ENCODE peak calls at places on chromosomes 6 and 20, in seven cellular contexts. One of them, this sample, is unnamed.
A peak's percentile ranks its signal among the peaks of the same experiment; 100 is the strongest.

GRCh38 chr6:37134622-37135191 is 35.2 kb upstream of the PIM1 start:
- DNase-seq in A673: no peak
- DNase-seq in vagina: no peak
- DNase-seq in endodermal cell: no peak
- DNase-seq in IMR-90: peak; percentile 96
- DNase-seq in OCI-LY7: no peak
- DNase-seq in fibroblast of lung: peak; percentile 98
- DNase-seq in this sample: peak; percentile 18

GRCh38 chr20:51831891-51832675 is 29.8 kb upstream of the SALL4 start:
- DNase-seq in OCI-LY7: no peak
- DNase-seq in fibroblast of lung: no peak
- DNase-seq in endodermal cell: peak; percentile 50
- DNase-seq in IMR-90: peak; percentile 3
- DNase-seq in A673: no peak
- DNase-seq in vagina: no peak
- DNase-seq in this sample: no peak

GRCh38 chr20:21564127-21564773 is 50.4 kb upstream of the NKX2-2 start:
- DNase-seq in endodermal cell: peak; percentile 23
- DNase-seq in vagina: no peak
- DNase-seq in fibroblast of lung: no peak
- DNase-seq in IMR-90: no peak
- DNase-seq in OCI-LY7: no peak
- DNase-seq in A673: peak; percentile 40
- DNase-seq in this sample: no peak

GRCh38 chr6:10384719-10385511 is 30.0 kb downstream of the TFAP2A start:
- DNase-seq in vagina: no peak
- DNase-seq in OCI-LY7: no peak
- DNase-seq in fibroblast of lung: no peak
- DNase-seq in IMR-90: no peak
- DNase-seq in endodermal cell: no peak
- DNase-seq in A673: no peak
- DNase-seq in this sample: no peak

GRCh38 chr6:93644611-93645010 is 225.3 kb upstream of the EPHA7 start:
- DNase-seq in IMR-90: no peak
- DNase-seq in endodermal cell: no peak
- DNase-seq in A673: no peak
- DNase-seq in vagina: no peak
- DNase-seq in OCI-LY7: no peak
- DNase-seq in fibroblast of lung: no peak
- DNase-seq in this sample: no peak

GRCh38 chr6:32204268-32204715 is 11.8 kb upstream of the GPSM3 start:
- DNase-seq in OCI-LY7: no peak
- DNase-seq in IMR-90: no peak
- DNase-seq in endodermal cell: no peak
- DNase-seq in A673: no peak
- DNase-seq in fibroblast of lung: no peak
- DNase-seq in vagina: no peak
- DNase-seq in this sample: no peak

GRCh38 chr20:25039697-25040437 is 18.1 kb downstream of the ACSS1 start:
- DNase-seq in OCI-LY7: no peak
- DNase-seq in IMR-90: peak; percentile 44
- DNase-seq in fibroblast of lung: peak; percentile 72
- DNase-seq in A673: no peak
- DNase-seq in vagina: peak; percentile 97
- DNase-seq in endodermal cell: no peak
- DNase-seq in this sample: no peak

GRCh38 chr6:149938571-149939462 is 3.0 kb upstream of the ULBP2 start:
- DNase-seq in vagina: no peak
- DNase-seq in A673: no peak
- DNase-seq in OCI-LY7: no peak
- DNase-seq in IMR-90: no peak
- DNase-seq in endodermal cell: peak; percentile 58
- DNase-seq in fibroblast of lung: peak; percentile 9
- DNase-seq in this sample: peak; percentile 54

GRCh38 chr6:7770601-7771000 is 44.7 kb downstream of the BMP6 start:
- DNase-seq in endodermal cell: no peak
- DNase-seq in IMR-90: no peak
- DNase-seq in OCI-LY7: no peak
- DNase-seq in fibroblast of lung: no peak
- DNase-seq in A673: no peak
- DNase-seq in vagina: no peak
- DNase-seq in this sample: no peak

GRCh38 chr20:63577317-63577894 is 3.4 kb upstream of the HELZ2 start:
- DNase-seq in fibroblast of lung: no peak
- DNase-seq in A673: no peak
- DNase-seq in endodermal cell: no peak
- DNase-seq in OCI-LY7: no peak
- DNase-seq in IMR-90: no peak
- DNase-seq in vagina: no peak
- DNase-seq in this sample: no peak

DNA sequence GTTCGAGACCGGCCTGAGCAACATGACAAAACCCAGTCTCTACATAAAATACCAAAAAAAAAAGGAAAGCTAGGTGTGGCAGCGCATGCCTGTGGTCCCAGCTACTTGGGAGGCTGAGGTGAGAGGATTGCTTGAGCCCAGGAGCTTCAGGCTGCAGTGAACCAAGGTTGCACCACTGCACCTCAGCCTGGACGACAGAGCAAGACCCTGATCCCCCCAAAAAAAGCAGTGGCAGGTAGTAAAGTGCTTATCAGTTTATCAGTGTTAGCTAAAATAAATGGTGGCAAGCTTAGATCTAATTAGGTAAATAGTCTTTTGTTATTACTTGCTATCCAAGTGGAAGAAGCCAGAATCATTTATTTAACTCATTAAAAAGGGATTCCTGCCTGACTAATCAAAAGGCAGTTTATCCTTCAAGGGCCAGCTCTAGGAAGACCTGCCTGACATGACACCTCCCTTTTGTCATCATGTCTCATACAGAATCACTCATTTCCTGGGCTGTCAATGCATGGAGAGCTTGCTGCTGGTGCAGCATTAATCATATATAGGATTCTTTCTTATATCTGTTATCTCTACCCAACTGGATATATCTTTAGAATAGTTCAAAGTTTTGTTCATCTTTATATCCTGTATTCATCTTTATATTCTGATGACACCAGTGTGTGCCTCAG is 9.6 kb downstream of the DSTN start:
- DNase-seq in vagina: no peak
- DNase-seq in fibroblast of lung: no peak
- DNase-seq in OCI-LY7: no peak
- DNase-seq in A673: no peak
- DNase-seq in IMR-90: no peak
- DNase-seq in endodermal cell: no peak
- DNase-seq in this sample: no peak
- H3K4me1 ChIP-seq in vagina: peaks cover 60% of the 10 kb centered on the region
- H3K4me1 ChIP-seq in fibroblast of lung: peaks cover 4% of the 10 kb centered on the region
- H3K4me1 ChIP-seq in OCI-LY7: no peaks in the 10 kb centered on the region
- H3K4me1 ChIP-seq in A673: no peaks in the 10 kb centered on the region
- H3K4me1 ChIP-seq in IMR-90: peaks cover 9% of the 10 kb centered on the region
- H3K4me1 ChIP-seq in endodermal cell: no peaks in the 10 kb centered on the region
- H3K4me1 ChIP-seq in this sample: no peaks in the 10 kb centered on the region

DNA sequence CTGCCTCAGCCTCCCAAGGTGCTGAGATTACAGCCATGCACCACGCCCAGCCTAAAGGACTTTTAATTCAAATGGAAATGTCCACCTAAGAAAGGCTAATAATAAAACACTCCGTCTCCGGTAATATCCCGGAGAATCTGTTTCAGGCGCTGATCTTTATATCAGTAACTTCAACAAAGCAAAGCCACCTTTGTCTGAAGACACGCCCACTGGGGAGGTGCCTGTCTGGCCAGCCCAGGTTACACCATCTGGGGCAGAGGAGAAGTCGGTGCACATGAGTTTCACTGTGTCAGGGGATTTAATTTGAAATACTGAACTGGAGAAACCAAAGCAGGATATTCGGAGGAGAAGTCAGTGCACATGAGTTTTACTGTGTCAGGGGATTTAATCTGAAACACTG is 9.4 kb downstream of the SERPINB6 start:
- DNase-seq in vagina: no peak
- DNase-seq in OCI-LY7: no peak
- DNase-seq in A673: no peak
- DNase-seq in endodermal cell: peak; percentile 77
- DNase-seq in fibroblast of lung: no peak
- DNase-seq in IMR-90: no peak
- DNase-seq in this sample: no peak
- H3K27ac ChIP-seq in vagina: no peak overlapping the region
- H3K27ac ChIP-seq in OCI-LY7: no peak overlapping the region
- H3K27ac ChIP-seq in A673: no peak overlapping the region
- H3K27ac ChIP-seq in endodermal cell: no peak overlapping the region
- H3K27ac ChIP-seq in fibroblast of lung: no peak overlapping the region
- H3K27ac ChIP-seq in IMR-90: no peak overlapping the region
- H3K27ac ChIP-seq in this sample: no peak overlapping the region

DNA sequence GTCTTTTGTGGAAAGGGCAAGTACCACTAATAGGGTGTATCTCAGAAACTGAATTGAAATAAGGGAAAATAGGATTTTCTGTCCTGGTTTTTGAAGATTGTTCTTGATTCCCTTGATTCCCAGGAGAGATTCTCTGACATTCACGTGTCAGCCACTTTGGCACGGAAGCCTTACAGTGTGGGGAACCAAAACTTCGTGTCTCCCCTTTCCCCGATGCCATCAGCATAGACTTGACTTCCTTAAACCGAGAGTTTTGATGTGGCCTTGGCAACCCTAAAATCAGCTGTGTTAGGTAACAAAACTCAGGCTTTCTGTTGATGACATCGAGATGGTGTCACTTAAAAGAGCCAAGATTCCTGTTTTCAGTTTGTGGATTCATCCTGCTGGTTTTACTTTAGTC is 7.5 kb downstream of the HMGN4 start:
- DNase-seq in IMR-90: no peak
- DNase-seq in OCI-LY7: no peak
- DNase-seq in vagina: no peak
- DNase-seq in A673: no peak
- DNase-seq in fibroblast of lung: no peak
- DNase-seq in endodermal cell: no peak
- DNase-seq in this sample: no peak
- H3K4me1 ChIP-seq in IMR-90: no peaks in the 10 kb centered on the region
- H3K4me1 ChIP-seq in OCI-LY7: peaks cover 43% of the 10 kb centered on the region
- H3K4me1 ChIP-seq in vagina: no peaks in the 10 kb centered on the region
- H3K4me1 ChIP-seq in A673: no peaks in the 10 kb centered on the region
- H3K4me1 ChIP-seq in fibroblast of lung: no peaks in the 10 kb centered on the region
- H3K4me1 ChIP-seq in endodermal cell: no peaks in the 10 kb centered on the region
- H3K4me1 ChIP-seq in this sample: peaks cover 6% of the 10 kb centered on the region

GRCh38 chr20:3669710-3670367 is 6.6 kb upstream of the GFRA4 start:
- DNase-seq in endodermal cell: no peak
- DNase-seq in OCI-LY7: no peak
- DNase-seq in IMR-90: no peak
- DNase-seq in A673: no peak
- DNase-seq in fibroblast of lung: no peak
- DNase-seq in vagina: no peak
- DNase-seq in this sample: no peak
- H3K27ac ChIP-seq in endodermal cell: no peak overlapping the region
- H3K27ac ChIP-seq in OCI-LY7: no peak overlapping the region
- H3K27ac ChIP-seq in IMR-90: no peak overlapping the region
- H3K27ac ChIP-seq in A673: no peak overlapping the region
- H3K27ac ChIP-seq in fibroblast of lung: no peak overlapping the region
- H3K27ac ChIP-seq in vagina: no peak overlapping the region
- H3K27ac ChIP-seq in this sample: no peak overlapping the region

GRCh38 chr6:136774228-136775041 is 17.8 kb downstream of the MAP3K5 start:
- DNase-seq in endodermal cell: no peak
- DNase-seq in IMR-90: peak; percentile 85
- DNase-seq in vagina: no peak
- DNase-seq in A673: peak; percentile 45
- DNase-seq in OCI-LY7: no peak
- DNase-seq in fibroblast of lung: peak; percentile 71
- DNase-seq in this sample: no peak

GRCh38 chr6:136771306-136771705 is 21.0 kb downstream of the MAP3K5 start:
- DNase-seq in vagina: no peak
- DNase-seq in fibroblast of lung: no peak
- DNase-seq in A673: no peak
- DNase-seq in OCI-LY7: no peak
- DNase-seq in IMR-90: no peak
- DNase-seq in endodermal cell: no peak
- DNase-seq in this sample: no peak

GRCh38 chr6:136773473-136773796 is 18.8 kb downstream of the MAP3K5 start:
- DNase-seq in OCI-LY7: no peak
- DNase-seq in IMR-90: no peak
- DNase-seq in fibroblast of lung: no peak
- DNase-seq in vagina: no peak
- DNase-seq in endodermal cell: no peak
- DNase-seq in A673: no peak
- DNase-seq in this sample: no peak

GRCh38 chr6:136775081-136775480 is 17.2 kb downstream of the MAP3K5 start:
- DNase-seq in endodermal cell: no peak
- DNase-seq in OCI-LY7: no peak
- DNase-seq in fibroblast of lung: no peak
- DNase-seq in IMR-90: no peak
- DNase-seq in A673: no peak
- DNase-seq in vagina: no peak
- DNase-seq in this sample: no peak

GRCh38 chr6:136772685-136773472 is 19.4 kb downstream of the MAP3K5 start:
- DNase-seq in fibroblast of lung: peak; percentile 37
- DNase-seq in endodermal cell: peak; percentile 73
- DNase-seq in vagina: no peak
- DNase-seq in OCI-LY7: peak; percentile 45
- DNase-seq in A673: no peak
- DNase-seq in IMR-90: no peak
- DNase-seq in this sample: no peak
- H3K4me1 ChIP-seq in fibroblast of lung: peaks cover 5% of the 10 kb centered on the region
- H3K4me1 ChIP-seq in endodermal cell: no peaks in the 10 kb centered on the region
- H3K4me1 ChIP-seq in vagina: peaks cover 53% of the 10 kb centered on the region
- H3K4me1 ChIP-seq in OCI-LY7: peaks cover 32% of the 10 kb centered on the region
- H3K4me1 ChIP-seq in A673: peaks cover 4% of the 10 kb centered on the region
- H3K4me1 ChIP-seq in IMR-90: peaks cover 5% of the 10 kb centered on the region
- H3K4me1 ChIP-seq in this sample: peaks cover 2% of the 10 kb centered on the region

GRCh38 chr20:33377366-33377765 is 24.0 kb downstream of the CDK5RAP1 start:
- DNase-seq in endodermal cell: no peak
- DNase-seq in vagina: no peak
- DNase-seq in A673: no peak
- DNase-seq in fibroblast of lung: no peak
- DNase-seq in OCI-LY7: no peak
- DNase-seq in IMR-90: no peak
- DNase-seq in this sample: no peak
- H3K27ac ChIP-seq in endodermal cell: no peak overlapping the region
- H3K27ac ChIP-seq in vagina: no peak overlapping the region
- H3K27ac ChIP-seq in A673: no peak overlapping the region
- H3K27ac ChIP-seq in fibroblast of lung: no peak overlapping the region
- H3K27ac ChIP-seq in OCI-LY7: no peak overlapping the region
- H3K27ac ChIP-seq in IMR-90: no peak overlapping the region
- H3K27ac ChIP-seq in this sample: no peak overlapping the region

GRCh38 chr20:11084508-11084907 is 410.7 kb upstream of the JAG1 start:
- DNase-seq in IMR-90: no peak
- DNase-seq in A673: no peak
- DNase-seq in OCI-LY7: no peak
- DNase-seq in vagina: no peak
- DNase-seq in fibroblast of lung: no peak
- DNase-seq in endodermal cell: no peak
- DNase-seq in this sample: no peak
- H3K4me1 ChIP-seq in IMR-90: no peaks in the 10 kb centered on the region
- H3K4me1 ChIP-seq in A673: no peaks in the 10 kb centered on the region
- H3K4me1 ChIP-seq in OCI-LY7: no peaks in the 10 kb centered on the region
- H3K4me1 ChIP-seq in vagina: no peaks in the 10 kb centered on the region
- H3K4me1 ChIP-seq in fibroblast of lung: no peaks in the 10 kb centered on the region
- H3K4me1 ChIP-seq in endodermal cell: no peaks in the 10 kb centered on the region
- H3K4me1 ChIP-seq in this sample: no peaks in the 10 kb centered on the region